ENCODE peak calls at places on chromosomes 3 and 15, in nine cellular contexts. D is MM.1S; L is astrocyte; T is endodermal cell; X is kidney; H is endothelial cell of umbilical vein; W is CD8-positive, alpha-beta T cell; A is cardiac muscle cell; I is body of pancreas. V is an unnamed sample. For H3K4me1, the result is how much of the 10 kb centered on the place peaks cover.

GRCh38 chr3:194935061-194935460 is 249.4 kb downstream of the FAM43A start:
- DNase-seq in D (no peak), L (no peak), T (no peak), X (no peak), H (no peak), W (no peak), A (no peak), I (no peak), V (no peak)

GRCh38 chr15:101551696-101552591 is 62.4 kb upstream of the PCSK6 start:
- DNase-seq in D (no peak), L (no peak), T (peak), X (peak), H (no peak), W (no peak), A (no peak), I (no peak), V (no peak)

GRCh38 chr3:186596568-186597287 is 16.1 kb upstream of the AHSG start:
- DNase-seq in D (no peak), L (peak), T (peak), X (no peak), H (no peak), W (no peak), A (no peak), I (no peak), V (no peak)

GRCh38 chr15:75729304-75730069 is 16.8 kb upstream of the CSPG4 start:
- DNase-seq in D (no peak), L (no peak), T (no peak), X (peak), H (no peak), W (no peak), A (no peak), I (no peak), V (no peak)

GRCh38 chr3:182765287-182765686 is 28.0 kb upstream of the ATP11B start:
- DNase-seq in D (no peak), L (no peak), T (no peak), X (no peak), H (no peak), W (no peak), A (no peak), I (no peak), V (no peak)

GRCh38 chr3:69739204-69740102 is at the start of gene MITF:
- DNase-seq in D (peak), L (peak), T (peak), X (peak), H (peak), W (no peak), A (peak), I (peak), V (peak)

GRCh38 chr3:45566951-45567411 is 27.6 kb upstream of the LIMD1 start:
- DNase-seq in D (no peak), L (no peak), T (no peak), X (no peak), H (no peak), W (no peak), A (no peak), I (no peak), V (no peak)

GRCh38 chr3:161890147-161890625 is 393.6 kb downstream of the OTOL1 start:
- DNase-seq in D (no peak), L (peak), T (peak), X (no peak), H (peak), W (no peak), A (no peak), I (no peak), V (no peak)

GRCh38 chr15:66721954-66722353 is 19.9 kb downstream of the SMAD6 start:
- DNase-seq in D (no peak), L (no peak), T (no peak), X (no peak), H (no peak), W (no peak), A (no peak), I (no peak), V (no peak)

GRCh38 chr15:70493787-70494514 is 269.4 kb downstream of the UACA start:
- DNase-seq in D (no peak), L (peak), T (no peak), X (no peak), H (no peak), W (no peak), A (no peak), I (no peak), V (no peak)

GRCh38 chr3:49788056-49788455 is 1.7 kb upstream of the IP6K1 start:
- DNase-seq in D (no peak), L (no peak), T (no peak), X (no peak), H (no peak), W (no peak), A (no peak), I (no peak), V (no peak)

GRCh38 chr15:81901323-81901722 is 144.5 kb downstream of the MEX3B start:
- DNase-seq in D (no peak), L (no peak), T (no peak), X (no peak), H (no peak), W (no peak), A (no peak), I (no peak), V (no peak)

GRCh38 chr3:46746711-46747110 is 29.0 kb upstream of the PRSS50 start:
- DNase-seq in D (peak), L (no peak), T (no peak), X (no peak), H (no peak), W (no peak), A (no peak), I (no peak), V (no peak)

GRCh38 chr3:148238421-148238821 is 459.3 kb upstream of the AGTR1 start:
- DNase-seq in D (no peak), L (peak), T (no peak), X (no peak), H (no peak), W (no peak), A (no peak), I (no peak), V (no peak)

GRCh38 chr15:99673118-99673517 is 60.1 kb downstream of the LYSMD4 start:
- DNase-seq in D (no peak), L (no peak), T (no peak), X (no peak), H (no peak), W (no peak), A (no peak), I (no peak), V (no peak)

GRCh38 chr3:152174876-152175575 is 93.7 kb upstream of the MBNL1 start:
- DNase-seq in D (no peak), L (peak), T (no peak), X (no peak), H (no peak), W (no peak), A (no peak), I (no peak), V (no peak)

GRCh38 chr15:91104111-91104510 is 4.1 kb downstream of the SV2B start:
- DNase-seq in D (no peak), L (no peak), T (no peak), X (no peak), H (no peak), W (no peak), A (no peak), I (no peak), V (no peak)

GRCh38 chr15:39332846-39333245 is 248.0 kb upstream of the THBS1 start:
- DNase-seq in D (no peak), L (no peak), T (no peak), X (no peak), H (no peak), W (no peak), A (no peak), I (no peak), V (no peak)

GRCh38 chr3:107938128-107938527 is 152.7 kb downstream of the CD47 start:
- DNase-seq in D (no peak), L (peak), T (peak), X (no peak), H (peak), W (no peak), A (peak), I (no peak), V (peak)

GRCh38 chr15:59516655-59517461 is 78.9 kb downstream of the FAM81A start:
- DNase-seq in D (peak), L (no peak), T (no peak), X (no peak), H (no peak), W (no peak), A (no peak), I (no peak), V (no peak)

GRCh38 chr3:13501056-13501455 is 20.9 kb downstream of the HDAC11 start:
- DNase-seq in D (no peak), L (no peak), T (no peak), X (peak), H (no peak), W (no peak), A (no peak), I (peak), V (no peak)

GRCh38 chr3:133840055-133840737 is 34.6 kb downstream of the SRPRB start:
- DNase-seq in D (no peak), L (no peak), T (no peak), X (no peak), H (no peak), W (no peak), A (no peak), I (no peak), V (no peak)

GRCh38 chr15:71333839-71334238 is 218.6 kb downstream of the THSD4 start:
- DNase-seq in D (no peak), L (peak), T (no peak), X (no peak), H (no peak), W (no peak), A (no peak), I (no peak), V (no peak)

GRCh38 chr3:119976214-119976613 is 118.0 kb downstream of the GSK3B start:
- DNase-seq in D (no peak), L (no peak), T (no peak), X (no peak), H (no peak), W (no peak), A (no peak), I (no peak), V (no peak)

GRCh38 chr15:89068325-89068784 is 19.9 kb upstream of the ABHD2 start:
- DNase-seq in D (no peak), L (peak), T (no peak), X (no peak), H (no peak), W (no peak), A (no peak), I (no peak), V (no peak)

GRCh38 chr3:45064512-45065372 is 38.6 kb downstream of the CLEC3B start:
- DNase-seq in D (no peak), L (peak), T (no peak), X (no peak), H (peak), W (no peak), A (no peak), I (no peak), V (peak)

GRCh38 chr3:196198771-196199753 is 12.1 kb downstream of the ZDHHC19 start:
- DNase-seq in D (no peak), L (no peak), T (peak), X (peak), H (no peak), W (no peak), A (no peak), I (no peak), V (no peak)

GRCh38 chr3:99868438-99868723 is 50.7 kb downstream of the CMSS1 start:
- DNase-seq in D (no peak), L (no peak), T (no peak), X (no peak), H (peak), W (no peak), A (peak), I (peak), V (no peak)

GRCh38 chr15:52651114-52651513 is 28.1 kb downstream of the ATOSA start:
- DNase-seq in D (no peak), L (no peak), T (no peak), X (no peak), H (no peak), W (no peak), A (no peak), I (no peak), V (no peak)

GRCh38 chr15:64702816-64703631 is 72.4 kb downstream of the RBPMS2 start:
- DNase-seq in D (peak), L (peak), T (peak), X (peak), H (peak), W (peak), A (peak), I (peak), V (peak)

GRCh38 chr15:77507151-77507847 is 86.6 kb downstream of the HMG20A start:
- DNase-seq in D (no peak), L (no peak), T (no peak), X (peak), H (peak), W (no peak), A (no peak), I (peak), V (peak)

GRCh38 chr15:71276355-71276665 is 161.0 kb downstream of the THSD4 start:
- DNase-seq in D (no peak), L (no peak), T (no peak), X (no peak), H (no peak), W (no peak), A (no peak), I (no peak), V (no peak)

GRCh38 chr15:101684877-101685276 is 32.7 kb upstream of the TM2D3 start:
- DNase-seq in D (no peak), L (no peak), T (no peak), X (no peak), H (no peak), W (no peak), A (no peak), I (no peak), V (no peak)

GRCh38 chr15:89459271-89460038 is 36.9 kb downstream of the RHCG start:
- DNase-seq in D (no peak), L (no peak), T (no peak), X (peak), H (no peak), W (no peak), A (no peak), I (peak), V (no peak)

GRCh38 chr15:34362047-34362773 is 4.8 kb downstream of the LPCAT4 start:
- DNase-seq in D (no peak), L (no peak), T (no peak), X (no peak), H (peak), W (no peak), A (no peak), I (no peak), V (no peak)

GRCh38 chr3:164940737-164941136 is 137.6 kb downstream of the SI start:
- DNase-seq in D (no peak), L (peak), T (no peak), X (no peak), H (no peak), W (no peak), A (no peak), I (no peak), V (no peak)

GRCh38 chr15:76904461-76905012 is 603 bp downstream of the SCAPER start:
- DNase-seq in D (no peak), L (no peak), T (peak), X (no peak), H (peak), W (no peak), A (peak), I (peak), V (peak)

GRCh38 chr3:50627407-50628051 is 10.6 kb downstream of the MAPKAPK3 start:
- DNase-seq in D (no peak), L (peak), T (peak), X (peak), H (peak), W (no peak), A (peak), I (no peak), V (peak)

GRCh38 chr3:141126661-141127343 is 75.7 kb downstream of the SPSB4 start:
- DNase-seq in D (no peak), L (no peak), T (no peak), X (no peak), H (no peak), W (no peak), A (no peak), I (no peak), V (no peak)

GRCh38 chr3:127817331-127817821 is 4.9 kb downstream of the MGLL start:
- DNase-seq in D (no peak), L (peak), T (peak), X (no peak), H (no peak), W (no peak), A (no peak), I (no peak), V (no peak)
- H3K4me1 ChIP-seq in D (under half), L (under half), T (under half), X (under half), H (under half), W (under half), A (under half), I (under half), V (under half)

DNA sequence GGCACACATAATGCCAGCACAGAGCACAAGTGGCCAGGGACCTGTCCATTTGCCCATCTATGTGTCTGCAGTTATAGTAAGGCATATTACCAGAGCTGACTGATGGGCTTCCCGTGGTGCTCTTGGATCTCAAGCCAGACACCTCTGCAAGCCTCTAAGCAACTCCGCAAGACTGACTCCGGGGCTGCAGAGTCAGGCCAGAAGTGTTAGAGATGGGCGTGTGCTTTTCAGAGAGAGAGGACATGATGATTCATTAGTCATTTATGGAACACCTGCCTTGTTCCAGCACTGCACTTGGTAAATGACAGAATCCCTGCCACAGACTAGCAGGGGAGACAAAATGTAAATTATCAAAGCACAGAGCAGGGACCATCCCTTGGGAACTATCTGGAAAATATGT is 559.0 kb downstream of the PDCD6IP start:
- DNase-seq in D (no peak), L (no peak), T (no peak), X (no peak), H (no peak), W (no peak), A (no peak), I (no peak), V (no peak)
- H3K27ac ChIP-seq in D (no peak), L (no peak), T (no peak), X (no peak), H (no peak), W (no peak), A (no peak), I (no peak), V (no peak)

GRCh38 chr3:65576942-65577341 is 461.8 kb downstream of the MAGI1 start:
- DNase-seq in D (no peak), L (peak), T (no peak), X (no peak), H (no peak), W (no peak), A (no peak), I (no peak), V (no peak)
- H3K4me1 ChIP-seq in D (under half), L (under half), T (under half), X (under half), H (under half), W (under half), A (under half), I (under half), V (under half)

GRCh38 chr3:10945683-10946287 is 46.8 kb upstream of the SLC6A1 start:
- DNase-seq in D (peak), L (no peak), T (peak), X (peak), H (peak), W (peak), A (peak), I (peak), V (no peak)

GRCh38 chr3:10944866-10945265 is 47.7 kb upstream of the SLC6A1 start:
- DNase-seq in D (no peak), L (no peak), T (no peak), X (peak), H (no peak), W (no peak), A (no peak), I (no peak), V (no peak)

GRCh38 chr3:10940106-10940505 is 52.4 kb upstream of the SLC6A1 start:
- DNase-seq in D (no peak), L (no peak), T (no peak), X (peak), H (no peak), W (no peak), A (no peak), I (no peak), V (no peak)

GRCh38 chr3:10941972-10942371 is 50.6 kb upstream of the SLC6A1 start:
- DNase-seq in D (no peak), L (no peak), T (peak), X (peak), H (no peak), W (no peak), A (no peak), I (no peak), V (peak)

GRCh38 chr3:10942806-10943205 is 49.7 kb upstream of the SLC6A1 start:
- DNase-seq in D (no peak), L (no peak), T (no peak), X (no peak), H (no peak), W (no peak), A (no peak), I (no peak), V (no peak)
- H3K27ac ChIP-seq in D (no peak), L (no peak), T (no peak), X (no peak), H (no peak), W (no peak), A (no peak), I (no peak), V (no peak)

GRCh38 chr3:112649478-112649735 is 8.5 kb upstream of the CCDC80 start:
- DNase-seq in D (no peak), L (peak), T (no peak), X (no peak), H (no peak), W (no peak), A (no peak), I (no peak), V (no peak)

GRCh38 chr3:112644453-112644852 is 3.5 kb upstream of the CCDC80 start:
- DNase-seq in D (no peak), L (no peak), T (peak), X (no peak), H (no peak), W (no peak), A (no peak), I (no peak), V (no peak)

GRCh38 chr3:112650472-112650871 is 9.5 kb upstream of the CCDC80 start:
- DNase-seq in D (no peak), L (peak), T (no peak), X (no peak), H (peak), W (no peak), A (no peak), I (no peak), V (no peak)

GRCh38 chr3:112646623-112647022 is 5.7 kb upstream of the CCDC80 start:
- DNase-seq in D (no peak), L (no peak), T (peak), X (no peak), H (no peak), W (no peak), A (no peak), I (no peak), V (no peak)

DNA sequence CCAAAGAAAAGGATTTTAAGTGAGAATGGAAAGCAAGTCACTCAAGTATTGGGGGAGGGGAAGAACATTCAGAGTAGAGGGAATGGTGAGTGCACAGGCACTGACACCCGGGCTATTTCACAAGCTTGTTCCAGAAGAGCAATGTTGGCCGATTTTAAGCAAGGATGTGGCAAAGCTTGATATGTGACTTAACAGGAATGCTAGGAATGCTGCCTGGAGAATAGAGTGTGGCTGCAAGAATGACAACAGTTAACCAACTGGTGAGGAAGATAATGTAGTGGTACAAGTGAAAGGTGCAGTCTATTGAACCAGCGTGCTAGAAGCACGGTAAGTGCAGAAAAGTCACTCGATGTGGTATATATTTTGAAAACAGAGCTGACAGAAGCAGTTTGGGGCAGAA is 6.2 kb upstream of the CCDC80 start:
- DNase-seq in D (no peak), L (peak), T (peak), X (no peak), H (peak), W (no peak), A (peak), I (no peak), V (no peak)
- H3K4me1 ChIP-seq in D (under half), L (under half), T (under half), X (under half), H (under half), W (under half), A (under half), I (under half), V (under half)

DNA sequence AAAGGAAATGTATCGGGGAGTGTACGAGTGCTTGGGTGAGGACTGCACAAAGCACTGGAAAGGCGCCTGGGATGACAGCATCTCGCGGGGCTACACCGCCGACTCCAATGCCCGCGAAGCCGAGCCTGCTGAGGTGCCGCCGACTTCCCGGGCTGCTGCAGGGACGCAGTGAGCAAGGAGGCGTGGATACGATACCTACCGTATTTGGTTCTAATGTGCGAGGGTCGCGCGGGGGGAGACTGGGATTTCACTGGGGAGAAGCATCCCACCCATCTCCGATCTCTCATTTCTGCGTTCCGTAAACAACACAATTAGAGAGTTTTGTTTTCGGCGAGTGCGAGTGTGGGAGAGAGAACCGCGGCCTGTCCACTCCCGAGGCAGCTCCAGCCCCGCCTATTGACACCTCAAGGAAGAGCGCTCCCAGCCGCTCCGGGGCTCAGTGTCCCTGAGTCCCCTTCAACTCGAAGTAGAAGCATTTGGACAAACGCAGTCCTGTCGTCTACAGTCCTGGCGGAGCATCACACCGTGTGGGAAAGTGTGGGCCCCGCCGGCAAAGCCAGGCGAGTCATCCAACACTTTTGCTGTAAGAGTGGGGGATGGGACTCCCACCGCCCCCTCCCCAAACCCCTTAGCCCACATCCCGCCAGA is 1.8 kb downstream of the MECOM start:
- DNase-seq in D (peak), L (peak), T (peak), X (no peak), H (peak), W (no peak), A (peak), I (peak), V (no peak)
- H3K27ac ChIP-seq in D (no peak), L (peak), T (peak), X (peak), H (peak), W (no peak), A (peak), I (peak), V (no peak)